ENCODE peak calls at places on chromosomes 13 and 19, in five cellular contexts. T is right cardiac atrium; P is activated CD4-positive, alpha-beta T cell treated with anti-CD3 and anti-CD28 coated beads, Interleukin-2, amount 50 U/mL, for 24 hours; V is NCI-H446; Z is non-pigmented ciliary epithelial cell. L is an unnamed sample.

GRCh38 chr19:5891938-5892771 is 11.4 kb downstream of the NDUFA11 start:
- DNase-seq in T (no peak), P (no peak), V (no peak), Z (no peak), L (no peak)

GRCh38 chr13:24147570-24147963 is 13.0 kb upstream of the SPATA13 start:
- DNase-seq in T (no peak), P (no peak), V (no peak), Z (no peak), L (no peak)

GRCh38 chr19:10339380-10339960 is at the start of gene ICAM3:
- DNase-seq in T (no peak), P (peak), V (no peak), Z (no peak), L (no peak)

GRCh38 chr19:48629599-48630288 is 7.4 kb downstream of the DBP start:
- DNase-seq in T (peak), P (no peak), V (no peak), Z (no peak), L (no peak)

GRCh38 chr19:55467236-55468053 is 2.9 kb upstream of the C19orf85 start:
- DNase-seq in T (peak), P (no peak), V (peak), Z (no peak), L (no peak)

GRCh38 chr13:41693434-41693833 is 236.1 kb downstream of the RGCC start:
- DNase-seq in T (no peak), P (no peak), V (no peak), Z (no peak), L (peak)

GRCh38 chr13:67367385-67367784 is 137.2 kb upstream of the PCDH9 start:
- DNase-seq in T (no peak), P (no peak), V (no peak), Z (no peak), L (no peak)

GRCh38 chr13:23772717-23773116 is 116.5 kb downstream of the MIPEP start:
- DNase-seq in T (no peak), P (no peak), V (no peak), Z (no peak), L (no peak)

GRCh38 chr13:22926176-22927007 is 254.4 kb upstream of the SGCG start:
- DNase-seq in T (peak), P (no peak), V (no peak), Z (no peak), L (peak)

GRCh38 chr19:28290963-28291657 is 921.8 kb downstream of the UQCRFS1 start:
- DNase-seq in T (no peak), P (no peak), V (no peak), Z (no peak), L (no peak)

GRCh38 chr19:6976197-6976596 is 45.0 kb downstream of the MBD3L2B start:
- DNase-seq in T (no peak), P (no peak), V (no peak), Z (no peak), L (no peak)

GRCh38 chr13:54133721-54134120 is 1105.1 kb downstream of the OLFM4 start:
- DNase-seq in T (no peak), P (no peak), V (no peak), Z (no peak), L (no peak)

GRCh38 chr13:29294869-29295268 is 300.6 kb downstream of the SLC7A1 start:
- DNase-seq in T (no peak), P (no peak), V (no peak), Z (no peak), L (no peak)

GRCh38 chr13:26442541-26442940 is 114.9 kb upstream of the WASF3 start:
- DNase-seq in T (no peak), P (no peak), V (no peak), Z (peak), L (peak)

GRCh38 chr19:16085115-16085514 is 8.8 kb downstream of the TPM4 start:
- DNase-seq in T (no peak), P (no peak), V (no peak), Z (no peak), L (peak)

GRCh38 chr13:100601716-100602115 is 13.1 kb upstream of the GGACT start:
- DNase-seq in T (no peak), P (no peak), V (no peak), Z (no peak), L (no peak)

GRCh38 chr19:15779756-15780476 is 7.5 kb upstream of the OR10H5 start:
- DNase-seq in T (peak), P (no peak), V (peak), Z (no peak), L (no peak)

GRCh38 chr13:111901301-111901905 is 165.5 kb upstream of the SOX1 start:
- DNase-seq in T (no peak), P (no peak), V (no peak), Z (no peak), L (no peak)

GRCh38 chr13:85411608-85412007 is 387.6 kb downstream of the SLITRK6 start:
- DNase-seq in T (no peak), P (no peak), V (no peak), Z (no peak), L (no peak)

GRCh38 chr13:24684600-24684998 is 4.4 kb downstream of the ATP12A start:
- DNase-seq in T (no peak), P (peak), V (no peak), Z (no peak), L (no peak)

GRCh38 chr19:3068071-3068470 is 5.8 kb upstream of the TLE5 start:
- DNase-seq in T (no peak), P (no peak), V (no peak), Z (no peak), L (no peak)

GRCh38 chr13:102862624-102863210 is 16.9 kb downstream of the ERCC5 start:
- DNase-seq in T (no peak), P (no peak), V (no peak), Z (no peak), L (no peak)

GRCh38 chr13:52348081-52348480 is 57.9 kb downstream of the THSD1 start:
- DNase-seq in T (no peak), P (no peak), V (no peak), Z (peak), L (peak)

GRCh38 chr19:2337329-2337707 is 8.8 kb downstream of the SPPL2B start:
- DNase-seq in T (no peak), P (no peak), V (no peak), Z (peak), L (no peak)

GRCh38 chr13:98977568-98978270 is at the start of gene DOCK9:
- DNase-seq in T (peak), P (no peak), V (no peak), Z (no peak), L (no peak)

GRCh38 chr13:31885994-31886393 is 145.6 kb upstream of the FRY start:
- DNase-seq in T (no peak), P (no peak), V (no peak), Z (no peak), L (no peak)

GRCh38 chr19:48970923-48971395 is 5.8 kb downstream of the FTL start:
- DNase-seq in T (peak), P (peak), V (peak), Z (no peak), L (peak)

GRCh38 chr13:46521921-46522691 is 30.9 kb upstream of the LRCH1 start:
- DNase-seq in T (no peak), P (no peak), V (peak), Z (no peak), L (no peak)

GRCh38 chr19:6484251-6484650 is 2.7 kb upstream of the DENND1C start:
- DNase-seq in T (no peak), P (no peak), V (no peak), Z (no peak), L (no peak)

GRCh38 chr19:57512845-57513244 is 13.1 kb downstream of the ZNF773 start:
- DNase-seq in T (no peak), P (no peak), V (no peak), Z (no peak), L (no peak)

GRCh38 chr19:4144666-4145261 is 8.7 kb upstream of the CREB3L3 start:
- DNase-seq in T (peak), P (no peak), V (no peak), Z (no peak), L (no peak)

GRCh38 chr13:74586839-74587238 is 452.6 kb upstream of the KLF12 start:
- DNase-seq in T (no peak), P (no peak), V (no peak), Z (no peak), L (no peak)

GRCh38 chr19:6125571-6125989 is 9.9 kb upstream of the ACSBG2 start:
- DNase-seq in T (peak), P (peak), V (peak), Z (no peak), L (peak)

GRCh38 chr13:79386125-79386822 is 19.8 kb downstream of the RBM26 start:
- DNase-seq in T (no peak), P (no peak), V (no peak), Z (no peak), L (peak)

GRCh38 chr13:111005364-111005763 is 90.5 kb upstream of the ANKRD10 start:
- DNase-seq in T (no peak), P (no peak), V (no peak), Z (no peak), L (peak)

GRCh38 chr19:49567722-49568454 is 12.5 kb downstream of the NOSIP start:
- DNase-seq in T (no peak), P (no peak), V (no peak), Z (no peak), L (no peak)